ENCODE peak calls at places on chromosome 1, in five cellular contexts. One of them, this sample, is unnamed.

GRCh38 chr1:15799928-15800835 is 7.3 kb downstream of the UQCRHL start:
- DNase-seq in neural progenitor cell: peak; percentile 44
- DNase-seq in A549: peak; percentile 97
- DNase-seq in GM23248: peak; percentile 72
- DNase-seq in astrocyte: peak; percentile 19
- DNase-seq in this sample: peak; percentile 81

GRCh38 chr1:43979528-43980254 is 681 bp downstream of the B4GALT2 start:
- DNase-seq in neural progenitor cell: peak; percentile 52
- DNase-seq in A549: peak; percentile 33
- DNase-seq in GM23248: peak; percentile 81
- DNase-seq in astrocyte: peak; percentile 41
- DNase-seq in this sample: peak; percentile 89

GRCh38 chr1:191852907-191853306 is 305.4 kb upstream of the RGS18 start:
- DNase-seq in neural progenitor cell: no peak
- DNase-seq in A549: no peak
- DNase-seq in astrocyte: no peak
- DNase-seq in GM23248: no peak
- DNase-seq in this sample: no peak

GRCh38 chr1:56963667-56964066 is 2.1 kb downstream of the C8B start:
- DNase-seq in neural progenitor cell: no peak
- DNase-seq in astrocyte: no peak
- DNase-seq in GM23248: peak; percentile 23
- DNase-seq in A549: no peak
- DNase-seq in this sample: no peak

GRCh38 chr1:18119978-18120377 is 12.4 kb downstream of the IGSF21 start:
- DNase-seq in A549: no peak
- DNase-seq in neural progenitor cell: no peak
- DNase-seq in astrocyte: no peak
- DNase-seq in GM23248: no peak
- DNase-seq in this sample: no peak

GRCh38 chr1:26357121-26357602 is 3.2 kb upstream of the CRYBG2 start:
- DNase-seq in GM23248: no peak
- DNase-seq in neural progenitor cell: no peak
- DNase-seq in astrocyte: no peak
- DNase-seq in A549: no peak
- DNase-seq in this sample: no peak

GRCh38 chr1:87853576-87854351 is 525.1 kb downstream of the LMO4 start:
- DNase-seq in neural progenitor cell: no peak
- DNase-seq in GM23248: peak; percentile 73
- DNase-seq in astrocyte: no peak
- DNase-seq in A549: no peak
- DNase-seq in this sample: no peak

GRCh38 chr1:223748773-223749733 is 36.7 kb downstream of the CAPN2 start:
- DNase-seq in GM23248: peak; percentile 78
- DNase-seq in neural progenitor cell: peak; percentile 81
- DNase-seq in A549: peak; percentile 54
- DNase-seq in astrocyte: peak; percentile 21
- DNase-seq in this sample: peak; percentile 88

GRCh38 chr1:183023146-183023600 is at the start of gene LAMC1:
- DNase-seq in A549: peak; percentile 88
- DNase-seq in astrocyte: peak; percentile 68
- DNase-seq in neural progenitor cell: peak; percentile 97
- DNase-seq in GM23248: peak; percentile 93
- DNase-seq in this sample: peak; percentile 97

GRCh38 chr1:24586970-24587820 is 31.3 kb downstream of the NCMAP start:
- DNase-seq in astrocyte: peak; percentile 25
- DNase-seq in A549: peak; percentile 66
- DNase-seq in neural progenitor cell: peak; percentile 79
- DNase-seq in GM23248: peak; percentile 72
- DNase-seq in this sample: peak; percentile 73

GRCh38 chr1:42177551-42177981 is 13.0 kb upstream of the GUCA2A start:
- DNase-seq in A549: no peak
- DNase-seq in astrocyte: peak; percentile 88
- DNase-seq in neural progenitor cell: no peak
- DNase-seq in GM23248: peak; percentile 69
- DNase-seq in this sample: no peak

GRCh38 chr1:202010042-202011015 is at the start of gene ELF3:
- DNase-seq in GM23248: no peak
- DNase-seq in A549: peak; percentile 100
- DNase-seq in astrocyte: no peak
- DNase-seq in neural progenitor cell: peak; percentile 95
- DNase-seq in this sample: no peak

GRCh38 chr1:54567961-54568360 is 19.9 kb downstream of the ACOT11 start:
- DNase-seq in neural progenitor cell: no peak
- DNase-seq in GM23248: peak; percentile 40
- DNase-seq in A549: no peak
- DNase-seq in astrocyte: no peak
- DNase-seq in this sample: no peak

GRCh38 chr1:199545780-199546179 is 481.7 kb upstream of the NR5A2 start:
- DNase-seq in neural progenitor cell: peak; percentile 14
- DNase-seq in A549: peak; percentile 64
- DNase-seq in GM23248: peak; percentile 13
- DNase-seq in astrocyte: no peak
- DNase-seq in this sample: no peak

GRCh38 chr1:97551113-97551512 is 369.7 kb downstream of the DPYD start:
- DNase-seq in A549: no peak
- DNase-seq in astrocyte: no peak
- DNase-seq in GM23248: peak; percentile 4
- DNase-seq in neural progenitor cell: no peak
- DNase-seq in this sample: no peak

GRCh38 chr1:153749408-153750005 is 21.7 kb downstream of the INTS3 start:
- DNase-seq in A549: peak; percentile 81
- DNase-seq in neural progenitor cell: peak; percentile 91
- DNase-seq in GM23248: peak; percentile 93
- DNase-seq in astrocyte: peak; percentile 46
- DNase-seq in this sample: peak; percentile 86

GRCh38 chr1:207848234-207848633 is 62.7 kb downstream of the CD34 start:
- DNase-seq in neural progenitor cell: no peak
- DNase-seq in astrocyte: peak; percentile 43
- DNase-seq in A549: peak; percentile 90
- DNase-seq in GM23248: peak; percentile 85
- DNase-seq in this sample: no peak

GRCh38 chr1:234781241-234782056 is 171.5 kb upstream of the IRF2BP2 start:
- DNase-seq in A549: peak; percentile 60
- DNase-seq in astrocyte: no peak
- DNase-seq in GM23248: no peak
- DNase-seq in neural progenitor cell: peak; percentile 13
- DNase-seq in this sample: no peak

GRCh38 chr1:154796303-154796892 is 73.7 kb downstream of the KCNN3 start:
- DNase-seq in GM23248: no peak
- DNase-seq in A549: no peak
- DNase-seq in astrocyte: peak; percentile 10
- DNase-seq in neural progenitor cell: no peak
- DNase-seq in this sample: no peak

GRCh38 chr1:210633140-210633539 is 304.4 kb downstream of the HHAT start:
- DNase-seq in neural progenitor cell: no peak
- DNase-seq in GM23248: no peak
- DNase-seq in A549: no peak
- DNase-seq in astrocyte: no peak
- DNase-seq in this sample: no peak

GRCh38 chr1:64282353-64282752 is 78.9 kb downstream of the UBE2U start:
- DNase-seq in astrocyte: no peak
- DNase-seq in GM23248: no peak
- DNase-seq in A549: no peak
- DNase-seq in neural progenitor cell: peak; percentile 23
- DNase-seq in this sample: peak; percentile 89

GRCh38 chr1:98792123-98792522 is 130.6 kb downstream of the SNX7 start:
- DNase-seq in astrocyte: peak; percentile 14
- DNase-seq in GM23248: peak; percentile 26
- DNase-seq in A549: no peak
- DNase-seq in neural progenitor cell: no peak
- DNase-seq in this sample: peak; percentile 24

GRCh38 chr1:8747879-8748825 is 69.3 kb downstream of the RERE start:
- DNase-seq in A549: no peak
- DNase-seq in GM23248: no peak
- DNase-seq in astrocyte: no peak
- DNase-seq in neural progenitor cell: no peak
- DNase-seq in this sample: no peak

GRCh38 chr1:2351723-2352122 is 39.6 kb downstream of the MORN1 start:
- DNase-seq in neural progenitor cell: no peak
- DNase-seq in A549: no peak
- DNase-seq in GM23248: no peak
- DNase-seq in astrocyte: no peak
- DNase-seq in this sample: no peak

GRCh38 chr1:146007048-146007784 is 10.8 kb upstream of the TXNIP start:
- DNase-seq in astrocyte: peak; percentile 43
- DNase-seq in neural progenitor cell: peak; percentile 80
- DNase-seq in GM23248: peak; percentile 82
- DNase-seq in A549: peak; percentile 79
- DNase-seq in this sample: peak; percentile 65

GRCh38 chr1:6059866-6060265 is 14.2 kb downstream of the KCNAB2 start:
- DNase-seq in astrocyte: no peak
- DNase-seq in GM23248: peak; percentile 32
- DNase-seq in A549: no peak
- DNase-seq in neural progenitor cell: no peak
- DNase-seq in this sample: no peak

GRCh38 chr1:37033355-37034291 is 692 bp downstream of the GRIK3 start:
- DNase-seq in A549: no peak
- DNase-seq in neural progenitor cell: peak; percentile 59
- DNase-seq in astrocyte: no peak
- DNase-seq in GM23248: peak; percentile 29
- DNase-seq in this sample: peak; percentile 72

GRCh38 chr1:155137550-155137949 is 1.9 kb downstream of the SLC50A1 start:
- DNase-seq in astrocyte: no peak
- DNase-seq in A549: no peak
- DNase-seq in neural progenitor cell: no peak
- DNase-seq in GM23248: no peak
- DNase-seq in this sample: no peak

GRCh38 chr1:59427155-59427554 is 130.3 kb downstream of the FGGY start:
- DNase-seq in GM23248: peak; percentile 73
- DNase-seq in neural progenitor cell: no peak
- DNase-seq in astrocyte: peak; percentile 77
- DNase-seq in A549: peak; percentile 40
- DNase-seq in this sample: no peak

GRCh38 chr1:168301664-168302320 is 21.1 kb downstream of the TBX19 start:
- DNase-seq in neural progenitor cell: no peak
- DNase-seq in astrocyte: peak; percentile 77
- DNase-seq in A549: peak; percentile 92
- DNase-seq in GM23248: peak; percentile 82
- DNase-seq in this sample: no peak

GRCh38 chr1:228837817-228838716 is 102.8 kb downstream of the RHOU start:
- DNase-seq in A549: peak; percentile 96
- DNase-seq in astrocyte: peak; percentile 94
- DNase-seq in neural progenitor cell: no peak
- DNase-seq in GM23248: peak; percentile 78
- DNase-seq in this sample: no peak

GRCh38 chr1:41917835-41918449 is 780 bp downstream of the HIVEP3 start:
- DNase-seq in astrocyte: peak; percentile 25
- DNase-seq in A549: peak; percentile 31
- DNase-seq in GM23248: peak; percentile 75
- DNase-seq in neural progenitor cell: peak; percentile 86
- DNase-seq in this sample: peak; percentile 73

GRCh38 chr1:191876631-191877030 is 281.6 kb upstream of the RGS18 start:
- DNase-seq in neural progenitor cell: no peak
- DNase-seq in A549: no peak
- DNase-seq in GM23248: no peak
- DNase-seq in astrocyte: no peak
- DNase-seq in this sample: no peak

GRCh38 chr1:26412180-26412840 is 1.7 kb downstream of the LIN28A start:
- DNase-seq in A549: peak; percentile 23
- DNase-seq in GM23248: no peak
- DNase-seq in astrocyte: no peak
- DNase-seq in neural progenitor cell: peak; percentile 94
- DNase-seq in this sample: no peak

GRCh38 chr1:55559111-55559510 is 343.9 kb upstream of the USP24 start:
- DNase-seq in astrocyte: no peak
- DNase-seq in neural progenitor cell: no peak
- DNase-seq in GM23248: peak; percentile 67
- DNase-seq in A549: no peak
- DNase-seq in this sample: no peak

GRCh38 chr1:109213345-109213823 is 334 bp upstream of the SARS1 start:
- DNase-seq in A549: no peak
- DNase-seq in astrocyte: no peak
- DNase-seq in GM23248: no peak
- DNase-seq in neural progenitor cell: no peak
- DNase-seq in this sample: no peak

GRCh38 chr1:3852091-3852490 is 4.9 kb downstream of the CEP104 start:
- DNase-seq in neural progenitor cell: no peak
- DNase-seq in astrocyte: no peak
- DNase-seq in A549: no peak
- DNase-seq in GM23248: no peak
- DNase-seq in this sample: no peak
- H3K4me2 ChIP-seq in neural progenitor cell: no peak overlapping the region
- H3K4me2 ChIP-seq in astrocyte: no peak overlapping the region
- H3K4me2 ChIP-seq in A549: no peak overlapping the region
- H3K4me2 ChIP-seq in GM23248: no peak overlapping the region
- H3K4me2 ChIP-seq in this sample: no peak overlapping the region

GRCh38 chr1:40383488-40384412 is 10.2 kb downstream of the SMAP2 start:
- DNase-seq in neural progenitor cell: no peak
- DNase-seq in GM23248: peak; percentile 44
- DNase-seq in A549: no peak
- DNase-seq in astrocyte: peak; percentile 84
- DNase-seq in this sample: no peak
- H3K4me3 ChIP-seq in neural progenitor cell: no peak overlapping the region
- H3K4me3 ChIP-seq in GM23248: no peak overlapping the region
- H3K4me3 ChIP-seq in A549: no peak overlapping the region
- H3K4me3 ChIP-seq in astrocyte: no peak overlapping the region
- H3K4me3 ChIP-seq in this sample: peak overlapping the region; percentile 20

DNA sequence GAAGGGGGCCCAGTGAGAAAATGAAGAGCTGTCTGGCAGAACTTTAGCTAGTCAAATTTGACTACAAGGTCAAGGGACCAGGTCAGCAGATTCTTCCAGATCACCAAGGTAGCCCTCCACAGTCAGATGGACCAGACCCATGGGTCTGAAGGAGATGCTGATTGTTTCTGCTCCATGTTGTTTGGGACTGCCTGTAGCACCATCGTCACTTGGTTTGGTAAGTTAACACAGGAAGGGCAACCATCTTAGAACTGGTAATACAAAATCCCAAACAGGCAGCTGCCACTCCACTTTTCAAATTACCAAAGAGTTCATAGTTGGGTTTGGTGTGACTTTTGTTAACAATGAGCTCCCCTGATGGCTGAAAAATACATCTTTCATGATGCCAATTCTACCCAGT is 9.0 kb downstream of the ITPKB start:
- DNase-seq in neural progenitor cell: no peak
- DNase-seq in GM23248: no peak
- DNase-seq in A549: no peak
- DNase-seq in astrocyte: no peak
- DNase-seq in this sample: no peak
- H3K4me2 ChIP-seq in neural progenitor cell: no peak overlapping the region
- H3K4me2 ChIP-seq in GM23248: no peak overlapping the region
- H3K4me2 ChIP-seq in A549: no peak overlapping the region
- H3K4me2 ChIP-seq in astrocyte: no peak overlapping the region
- H3K4me2 ChIP-seq in this sample: no peak overlapping the region

GRCh38 chr1:112388436-112388835 is 7.6 kb upstream of the CTTNBP2NL start:
- DNase-seq in GM23248: peak; percentile 55
- DNase-seq in neural progenitor cell: no peak
- DNase-seq in astrocyte: peak; percentile 60
- DNase-seq in A549: no peak
- DNase-seq in this sample: no peak
- H3K4me3 ChIP-seq in GM23248: no peak overlapping the region
- H3K4me3 ChIP-seq in neural progenitor cell: no peak overlapping the region
- H3K4me3 ChIP-seq in astrocyte: no peak overlapping the region
- H3K4me3 ChIP-seq in A549: no peak overlapping the region
- H3K4me3 ChIP-seq in this sample: no peak overlapping the region

GRCh38 chr1:211705439-211706205 is 30.2 kb upstream of the NEK2 start:
- DNase-seq in GM23248: peak; percentile 48
- DNase-seq in neural progenitor cell: no peak
- DNase-seq in astrocyte: peak; percentile 18
- DNase-seq in A549: no peak
- DNase-seq in this sample: no peak
- H3K4me2 ChIP-seq in GM23248: no peak overlapping the region
- H3K4me2 ChIP-seq in neural progenitor cell: no peak overlapping the region
- H3K4me2 ChIP-seq in astrocyte: no peak overlapping the region
- H3K4me2 ChIP-seq in A549: no peak overlapping the region
- H3K4me2 ChIP-seq in this sample: no peak overlapping the region